ENCODE peak calls at places on chromosomes 5 and 9, in four cellular contexts. K, X, F and I are unnamed samples.

GRCh38 chr5:55226027-55226933 is 835 bp downstream of the MCIDAS start:
- DNase-seq in K (peak), X (no peak), F (peak), I (peak)

GRCh38 chr9:112532427-112532826 is 45.8 kb downstream of the KIAA1958 start:
- DNase-seq in K (no peak), X (no peak), F (no peak), I (no peak)

GRCh38 chr5:91383027-91383955 is at the start of gene ARRDC3:
- DNase-seq in K (peak), X (peak), F (peak), I (peak)

GRCh38 chr5:178382689-178383276 is 150.2 kb upstream of the PHYKPL start:
- DNase-seq in K (no peak), X (no peak), F (no peak), I (no peak)

GRCh38 chr9:123335227-123335985 is 20.6 kb upstream of the CRB2 start:
- DNase-seq in K (peak), X (no peak), F (no peak), I (peak)

GRCh38 chr9:97237311-97237786 is 70.1 kb upstream of the CCDC180 start:
- DNase-seq in K (peak), X (no peak), F (peak), I (peak)

GRCh38 chr5:97182571-97183099 is 412 bp downstream of the RIOK2 start:
- DNase-seq in K (peak), X (no peak), F (peak), I (no peak)

GRCh38 chr9:111691686-111692329 is 30.4 kb downstream of the GNG10 start:
- DNase-seq in K (peak), X (no peak), F (peak), I (peak)

GRCh38 chr5:173907686-173908371 is 19.7 kb downstream of the CPEB4 start:
- DNase-seq in K (no peak), X (no peak), F (no peak), I (no peak)

GRCh38 chr9:133715295-133715865 is 22.8 kb downstream of the SARDH start:
- DNase-seq in K (no peak), X (no peak), F (no peak), I (no peak)

GRCh38 chr9:120894404-120895226 is 17.6 kb upstream of the PHF19 start:
- DNase-seq in K (peak), X (no peak), F (no peak), I (peak)

GRCh38 chr9:129064499-129064908 is 16.4 kb upstream of the DOLPP1 start:
- DNase-seq in K (no peak), X (no peak), F (peak), I (no peak)

GRCh38 chr5:59356813-59357381 is 536.6 kb downstream of the PDE4D start:
- DNase-seq in K (peak), X (no peak), F (no peak), I (peak)

GRCh38 chr9:34536685-34537084 is 13.9 kb upstream of the ENHO start:
- DNase-seq in K (no peak), X (no peak), F (no peak), I (no peak)

GRCh38 chr5:142322747-142323479 is 1.9 kb downstream of the SPRY4 start:
- DNase-seq in K (peak), X (no peak), F (no peak), I (no peak)

GRCh38 chr9:104608336-104608735 is 2.9 kb upstream of the OR13C2 start:
- DNase-seq in K (no peak), X (no peak), F (no peak), I (peak)

GRCh38 chr5:119327018-119327417 is 28.8 kb upstream of the TNFAIP8 start:
- DNase-seq in K (peak), X (no peak), F (no peak), I (no peak)

GRCh38 chr9:128358090-128358489 is 13.1 kb upstream of the URM1 start:
- DNase-seq in K (no peak), X (no peak), F (no peak), I (no peak)

GRCh38 chr9:89956331-89956730 is 351.5 kb downstream of the GADD45G start:
- DNase-seq in K (no peak), X (no peak), F (no peak), I (no peak)
- TF ChIP-seq JUNB in K (no peak), X (no peak), F (no peak), I (no peak)

GRCh38 chr5:123099514-123100151 is 10.6 kb downstream of the PRDM6 start:
- DNase-seq in K (no peak), X (no peak), F (no peak), I (peak)
- TF ChIP-seq EZH2 in K (no peak), X (no peak), F (no peak), I (peak)

GRCh38 chr5:18276939-18277338 is 642.7 kb downstream of the TAF11L14 start:
- DNase-seq in K (no peak), X (no peak), F (no peak), I (no peak)

GRCh38 chr5:18285257-18285656 is 651.0 kb downstream of the TAF11L14 start:
- DNase-seq in K (no peak), X (no peak), F (no peak), I (no peak)

GRCh38 chr5:18281947-18282557 is 647.8 kb downstream of the TAF11L14 start:
- DNase-seq in K (peak), X (no peak), F (peak), I (peak)
- TF ChIP-seq JUNB in K (no peak), X (no peak), F (no peak), I (no peak)

DNA sequence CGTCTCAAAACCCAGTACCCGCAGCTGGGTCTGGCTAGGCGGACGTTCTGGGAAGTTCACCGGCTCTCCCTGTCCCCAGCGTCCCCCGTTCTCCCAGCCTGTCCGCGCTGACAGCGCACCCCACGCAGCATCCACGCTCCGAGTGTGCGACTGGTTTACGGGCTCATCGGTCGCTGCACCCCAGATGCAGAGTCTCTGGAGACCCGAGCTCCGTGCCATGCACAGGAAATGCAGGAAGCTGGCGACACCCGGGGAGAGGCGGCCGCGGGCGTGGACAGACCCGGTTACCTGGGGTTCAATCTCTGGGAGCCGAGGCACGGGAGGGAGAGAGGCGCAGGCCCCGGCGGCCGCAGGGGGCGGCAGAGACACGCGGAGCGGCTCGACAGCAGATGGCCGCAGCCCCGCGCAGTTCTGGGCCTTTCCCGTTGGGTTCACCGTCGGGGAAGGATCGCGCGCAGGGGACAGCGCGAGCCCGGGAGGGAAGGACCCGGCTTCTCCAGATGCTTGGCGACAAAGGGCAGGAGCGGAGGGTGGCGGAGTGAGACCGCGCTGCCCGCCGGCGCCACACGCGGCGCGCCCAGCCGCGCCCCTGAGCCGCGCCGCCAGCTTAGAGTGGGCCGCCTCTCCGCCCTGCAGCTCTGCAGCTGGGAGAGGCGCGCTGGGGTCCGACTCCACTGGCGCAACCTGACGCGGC is 558 bp downstream of the SHROOM1 start:
- DNase-seq in K (peak), X (no peak), F (peak), I (peak)
- TF ChIP-seq EZH2 in K (no peak), X (no peak), F (no peak), I (peak)

GRCh38 chr9:99309540-99309939 is 87.5 kb downstream of the SEC61B start:
- DNase-seq in K (no peak), X (no peak), F (no peak), I (no peak)
- TF ChIP-seq JUNB in K (no peak), X (no peak), F (no peak), I (no peak)

GRCh38 chr5:113213551-113213971 is 221.2 kb downstream of the TSSK1B start:
- DNase-seq in K (no peak), X (no peak), F (no peak), I (no peak)

GRCh38 chr5:113212244-113212920 is 222.4 kb downstream of the TSSK1B start:
- DNase-seq in K (no peak), X (no peak), F (no peak), I (no peak)

GRCh38 chr5:113214606-113215323 is 220.0 kb downstream of the TSSK1B start:
- DNase-seq in K (no peak), X (no peak), F (no peak), I (no peak)

GRCh38 chr5:113215401-113216060 is 219.3 kb downstream of the TSSK1B start:
- DNase-seq in K (no peak), X (no peak), F (no peak), I (no peak)

DNA sequence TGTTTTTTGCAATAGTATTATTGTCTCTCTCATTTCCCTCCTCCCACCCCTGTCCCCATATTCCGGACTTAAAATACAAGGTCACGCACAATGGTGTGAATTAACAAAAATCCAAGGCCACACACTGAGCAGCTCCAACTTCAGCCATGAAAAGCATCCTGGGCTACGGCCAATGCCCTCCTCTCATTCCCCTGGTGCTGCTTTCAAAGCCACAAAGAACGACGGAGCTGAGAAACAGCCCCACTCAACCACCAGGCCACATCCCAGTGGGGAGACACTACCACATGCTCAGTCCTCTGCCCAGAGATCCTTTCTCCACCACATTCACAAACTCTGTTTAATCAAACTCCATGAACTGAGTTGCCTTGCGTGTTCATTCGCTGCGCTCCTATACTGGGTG is 220.8 kb downstream of the TSSK1B start:
- DNase-seq in K (no peak), X (no peak), F (no peak), I (no peak)
- TF ChIP-seq EZH2 in K (no peak), X (no peak), F (no peak), I (no peak)

GRCh38 chr5:132029609-132030008 is 18.2 kb upstream of the ACSL6 start:
- DNase-seq in K (no peak), X (no peak), F (no peak), I (no peak)
- TF ChIP-seq JUNB in K (no peak), X (no peak), F (no peak), I (no peak)